ENCODE peak calls at places on chromosomes 7 and 10, in ten cellular contexts. One of them, this sample, is unnamed.

GRCh38 chr7:99679032-99679399 is 780 bp downstream of the CYP3A5 start:
- DNase-seq in GDM1: no peak
- DNase-seq in stomach: peak
- DNase-seq in activated T-cell treated with anti-CD3 and anti-CD28 coated beads for 48 hours: no peak
- DNase-seq in BJ: no peak
- DNase-seq in HCEC 1CT: peak
- DNase-seq in astrocyte of the hippocampus: peak
- DNase-seq in activated CD4-positive, alpha-beta T cell treated with anti-CD3 and anti-CD28 coated beads, Interleukin-2, amount 50 U/mL, for 1 hour: no peak
- DNase-seq in EL: peak
- DNase-seq in LNCaP clone FGC: no peak
- DNase-seq in this sample: peak

GRCh38 chr10:85222300-85222699 is 893.9 kb downstream of the CCSER2 start:
- DNase-seq in LNCaP clone FGC: no peak
- DNase-seq in activated T-cell treated with anti-CD3 and anti-CD28 coated beads for 48 hours: no peak
- DNase-seq in activated CD4-positive, alpha-beta T cell treated with anti-CD3 and anti-CD28 coated beads, Interleukin-2, amount 50 U/mL, for 1 hour: no peak
- DNase-seq in astrocyte of the hippocampus: no peak
- DNase-seq in stomach: no peak
- DNase-seq in GDM1: no peak
- DNase-seq in EL: no peak
- DNase-seq in HCEC 1CT: no peak
- DNase-seq in BJ: no peak
- DNase-seq in this sample: no peak

GRCh38 chr10:87618470-87619423 is 40.9 kb upstream of the PAPSS2 start:
- DNase-seq in activated T-cell treated with anti-CD3 and anti-CD28 coated beads for 48 hours: no peak
- DNase-seq in BJ: no peak
- DNase-seq in activated CD4-positive, alpha-beta T cell treated with anti-CD3 and anti-CD28 coated beads, Interleukin-2, amount 50 U/mL, for 1 hour: no peak
- DNase-seq in GDM1: no peak
- DNase-seq in astrocyte of the hippocampus: no peak
- DNase-seq in HCEC 1CT: no peak
- DNase-seq in LNCaP clone FGC: no peak
- DNase-seq in EL: no peak
- DNase-seq in stomach: peak
- DNase-seq in this sample: peak

GRCh38 chr10:90041585-90041984 is 340.2 kb downstream of the KIF20B start:
- DNase-seq in EL: no peak
- DNase-seq in astrocyte of the hippocampus: no peak
- DNase-seq in HCEC 1CT: no peak
- DNase-seq in stomach: no peak
- DNase-seq in GDM1: no peak
- DNase-seq in BJ: no peak
- DNase-seq in LNCaP clone FGC: no peak
- DNase-seq in activated CD4-positive, alpha-beta T cell treated with anti-CD3 and anti-CD28 coated beads, Interleukin-2, amount 50 U/mL, for 1 hour: no peak
- DNase-seq in activated T-cell treated with anti-CD3 and anti-CD28 coated beads for 48 hours: no peak
- DNase-seq in this sample: no peak

GRCh38 chr10:59109826-59110225 is 66.6 kb upstream of the PHYHIPL start:
- DNase-seq in stomach: no peak
- DNase-seq in GDM1: no peak
- DNase-seq in astrocyte of the hippocampus: peak
- DNase-seq in activated CD4-positive, alpha-beta T cell treated with anti-CD3 and anti-CD28 coated beads, Interleukin-2, amount 50 U/mL, for 1 hour: no peak
- DNase-seq in BJ: no peak
- DNase-seq in activated T-cell treated with anti-CD3 and anti-CD28 coated beads for 48 hours: no peak
- DNase-seq in EL: no peak
- DNase-seq in LNCaP clone FGC: no peak
- DNase-seq in HCEC 1CT: no peak
- DNase-seq in this sample: no peak

GRCh38 chr7:27808626-27809025 is 68.7 kb downstream of the TAX1BP1 start:
- DNase-seq in GDM1: no peak
- DNase-seq in EL: peak
- DNase-seq in BJ: peak
- DNase-seq in astrocyte of the hippocampus: peak
- DNase-seq in activated T-cell treated with anti-CD3 and anti-CD28 coated beads for 48 hours: no peak
- DNase-seq in LNCaP clone FGC: no peak
- DNase-seq in HCEC 1CT: peak
- DNase-seq in activated CD4-positive, alpha-beta T cell treated with anti-CD3 and anti-CD28 coated beads, Interleukin-2, amount 50 U/mL, for 1 hour: no peak
- DNase-seq in stomach: no peak
- DNase-seq in this sample: no peak

GRCh38 chr7:17558558-17559332 is 260.3 kb downstream of the AHR start:
- DNase-seq in stomach: no peak
- DNase-seq in LNCaP clone FGC: peak
- DNase-seq in activated CD4-positive, alpha-beta T cell treated with anti-CD3 and anti-CD28 coated beads, Interleukin-2, amount 50 U/mL, for 1 hour: no peak
- DNase-seq in activated T-cell treated with anti-CD3 and anti-CD28 coated beads for 48 hours: no peak
- DNase-seq in EL: no peak
- DNase-seq in GDM1: no peak
- DNase-seq in HCEC 1CT: peak
- DNase-seq in BJ: no peak
- DNase-seq in astrocyte of the hippocampus: no peak
- DNase-seq in this sample: peak

GRCh38 chr10:3822541-3822940 is 37.5 kb upstream of the KLF6 start:
- DNase-seq in EL: no peak
- DNase-seq in astrocyte of the hippocampus: no peak
- DNase-seq in activated T-cell treated with anti-CD3 and anti-CD28 coated beads for 48 hours: no peak
- DNase-seq in BJ: no peak
- DNase-seq in stomach: no peak
- DNase-seq in HCEC 1CT: no peak
- DNase-seq in GDM1: no peak
- DNase-seq in activated CD4-positive, alpha-beta T cell treated with anti-CD3 and anti-CD28 coated beads, Interleukin-2, amount 50 U/mL, for 1 hour: no peak
- DNase-seq in LNCaP clone FGC: no peak
- DNase-seq in this sample: no peak

GRCh38 chr7:32142649-32143048 is 72.4 kb upstream of the PDE1C start:
- DNase-seq in LNCaP clone FGC: no peak
- DNase-seq in BJ: no peak
- DNase-seq in activated CD4-positive, alpha-beta T cell treated with anti-CD3 and anti-CD28 coated beads, Interleukin-2, amount 50 U/mL, for 1 hour: no peak
- DNase-seq in astrocyte of the hippocampus: peak
- DNase-seq in stomach: no peak
- DNase-seq in activated T-cell treated with anti-CD3 and anti-CD28 coated beads for 48 hours: no peak
- DNase-seq in EL: peak
- DNase-seq in GDM1: no peak
- DNase-seq in HCEC 1CT: peak
- DNase-seq in this sample: no peak

GRCh38 chr10:125158528-125159485 is 1.6 kb downstream of the CTBP2 start:
- DNase-seq in BJ: no peak
- DNase-seq in astrocyte of the hippocampus: peak
- DNase-seq in EL: peak
- DNase-seq in GDM1: peak
- DNase-seq in LNCaP clone FGC: no peak
- DNase-seq in stomach: peak
- DNase-seq in activated T-cell treated with anti-CD3 and anti-CD28 coated beads for 48 hours: no peak
- DNase-seq in activated CD4-positive, alpha-beta T cell treated with anti-CD3 and anti-CD28 coated beads, Interleukin-2, amount 50 U/mL, for 1 hour: no peak
- DNase-seq in HCEC 1CT: peak
- DNase-seq in this sample: peak

GRCh38 chr7:48760528-48761265 is 163.7 kb upstream of the CDC14C start:
- DNase-seq in BJ: no peak
- DNase-seq in LNCaP clone FGC: no peak
- DNase-seq in GDM1: no peak
- DNase-seq in activated CD4-positive, alpha-beta T cell treated with anti-CD3 and anti-CD28 coated beads, Interleukin-2, amount 50 U/mL, for 1 hour: no peak
- DNase-seq in astrocyte of the hippocampus: peak
- DNase-seq in stomach: no peak
- DNase-seq in activated T-cell treated with anti-CD3 and anti-CD28 coated beads for 48 hours: no peak
- DNase-seq in HCEC 1CT: no peak
- DNase-seq in EL: no peak
- DNase-seq in this sample: no peak

GRCh38 chr7:17078298-17078697 is 196.5 kb upstream of the AGR3 start:
- DNase-seq in stomach: no peak
- DNase-seq in BJ: no peak
- DNase-seq in EL: no peak
- DNase-seq in HCEC 1CT: no peak
- DNase-seq in GDM1: no peak
- DNase-seq in activated CD4-positive, alpha-beta T cell treated with anti-CD3 and anti-CD28 coated beads, Interleukin-2, amount 50 U/mL, for 1 hour: no peak
- DNase-seq in LNCaP clone FGC: no peak
- DNase-seq in astrocyte of the hippocampus: no peak
- DNase-seq in activated T-cell treated with anti-CD3 and anti-CD28 coated beads for 48 hours: no peak
- DNase-seq in this sample: no peak

GRCh38 chr10:123325663-123326175 is 171.5 kb downstream of the BUB3 start:
- DNase-seq in activated CD4-positive, alpha-beta T cell treated with anti-CD3 and anti-CD28 coated beads, Interleukin-2, amount 50 U/mL, for 1 hour: no peak
- DNase-seq in stomach: no peak
- DNase-seq in GDM1: no peak
- DNase-seq in HCEC 1CT: no peak
- DNase-seq in EL: no peak
- DNase-seq in activated T-cell treated with anti-CD3 and anti-CD28 coated beads for 48 hours: no peak
- DNase-seq in LNCaP clone FGC: no peak
- DNase-seq in astrocyte of the hippocampus: no peak
- DNase-seq in BJ: no peak
- DNase-seq in this sample: no peak

GRCh38 chr7:86930554-86931307 is 128.7 kb downstream of the ELAPOR2 start:
- DNase-seq in LNCaP clone FGC: no peak
- DNase-seq in astrocyte of the hippocampus: no peak
- DNase-seq in EL: no peak
- DNase-seq in activated CD4-positive, alpha-beta T cell treated with anti-CD3 and anti-CD28 coated beads, Interleukin-2, amount 50 U/mL, for 1 hour: no peak
- DNase-seq in activated T-cell treated with anti-CD3 and anti-CD28 coated beads for 48 hours: no peak
- DNase-seq in BJ: no peak
- DNase-seq in stomach: no peak
- DNase-seq in GDM1: no peak
- DNase-seq in HCEC 1CT: no peak
- DNase-seq in this sample: no peak

GRCh38 chr10:2913531-2913930 is 153.8 kb upstream of the PFKP start:
- DNase-seq in activated T-cell treated with anti-CD3 and anti-CD28 coated beads for 48 hours: no peak
- DNase-seq in HCEC 1CT: no peak
- DNase-seq in EL: no peak
- DNase-seq in stomach: no peak
- DNase-seq in BJ: no peak
- DNase-seq in GDM1: no peak
- DNase-seq in astrocyte of the hippocampus: no peak
- DNase-seq in LNCaP clone FGC: no peak
- DNase-seq in activated CD4-positive, alpha-beta T cell treated with anti-CD3 and anti-CD28 coated beads, Interleukin-2, amount 50 U/mL, for 1 hour: no peak
- DNase-seq in this sample: no peak

GRCh38 chr10:116211682-116212081 is 61.3 kb downstream of the GFRA1 start:
- DNase-seq in astrocyte of the hippocampus: peak
- DNase-seq in activated T-cell treated with anti-CD3 and anti-CD28 coated beads for 48 hours: no peak
- DNase-seq in HCEC 1CT: peak
- DNase-seq in activated CD4-positive, alpha-beta T cell treated with anti-CD3 and anti-CD28 coated beads, Interleukin-2, amount 50 U/mL, for 1 hour: no peak
- DNase-seq in EL: peak
- DNase-seq in stomach: no peak
- DNase-seq in BJ: peak
- DNase-seq in GDM1: no peak
- DNase-seq in LNCaP clone FGC: no peak
- DNase-seq in this sample: no peak

GRCh38 chr7:105707381-105707780 is 126.1 kb upstream of the EFCAB10 start:
- DNase-seq in BJ: no peak
- DNase-seq in activated CD4-positive, alpha-beta T cell treated with anti-CD3 and anti-CD28 coated beads, Interleukin-2, amount 50 U/mL, for 1 hour: no peak
- DNase-seq in astrocyte of the hippocampus: peak
- DNase-seq in activated T-cell treated with anti-CD3 and anti-CD28 coated beads for 48 hours: no peak
- DNase-seq in HCEC 1CT: no peak
- DNase-seq in EL: peak
- DNase-seq in stomach: no peak
- DNase-seq in GDM1: no peak
- DNase-seq in LNCaP clone FGC: no peak
- DNase-seq in this sample: no peak

GRCh38 chr10:24721254-24722106 is 2.2 kb downstream of the ARHGAP21 start:
- DNase-seq in astrocyte of the hippocampus: peak
- DNase-seq in GDM1: no peak
- DNase-seq in LNCaP clone FGC: no peak
- DNase-seq in EL: peak
- DNase-seq in HCEC 1CT: peak
- DNase-seq in activated CD4-positive, alpha-beta T cell treated with anti-CD3 and anti-CD28 coated beads, Interleukin-2, amount 50 U/mL, for 1 hour: no peak
- DNase-seq in stomach: peak
- DNase-seq in activated T-cell treated with anti-CD3 and anti-CD28 coated beads for 48 hours: no peak
- DNase-seq in BJ: no peak
- DNase-seq in this sample: peak

GRCh38 chr10:19347592-19347991 is 299.0 kb downstream of the MALRD1 start:
- DNase-seq in BJ: no peak
- DNase-seq in stomach: no peak
- DNase-seq in astrocyte of the hippocampus: no peak
- DNase-seq in GDM1: no peak
- DNase-seq in activated T-cell treated with anti-CD3 and anti-CD28 coated beads for 48 hours: no peak
- DNase-seq in HCEC 1CT: no peak
- DNase-seq in EL: no peak
- DNase-seq in activated CD4-positive, alpha-beta T cell treated with anti-CD3 and anti-CD28 coated beads, Interleukin-2, amount 50 U/mL, for 1 hour: no peak
- DNase-seq in LNCaP clone FGC: no peak
- DNase-seq in this sample: peak

GRCh38 chr10:133335238-133336122 is 1.2 kb downstream of the CALY start:
- DNase-seq in stomach: peak
- DNase-seq in GDM1: no peak
- DNase-seq in EL: peak
- DNase-seq in activated CD4-positive, alpha-beta T cell treated with anti-CD3 and anti-CD28 coated beads, Interleukin-2, amount 50 U/mL, for 1 hour: peak
- DNase-seq in LNCaP clone FGC: no peak
- DNase-seq in astrocyte of the hippocampus: peak
- DNase-seq in BJ: no peak
- DNase-seq in HCEC 1CT: peak
- DNase-seq in activated T-cell treated with anti-CD3 and anti-CD28 coated beads for 48 hours: peak
- DNase-seq in this sample: peak

GRCh38 chr10:14474656-14475055 is 143.9 kb upstream of the FRMD4A start:
- DNase-seq in GDM1: no peak
- DNase-seq in BJ: no peak
- DNase-seq in HCEC 1CT: peak
- DNase-seq in astrocyte of the hippocampus: no peak
- DNase-seq in LNCaP clone FGC: no peak
- DNase-seq in EL: peak
- DNase-seq in stomach: no peak
- DNase-seq in activated T-cell treated with anti-CD3 and anti-CD28 coated beads for 48 hours: no peak
- DNase-seq in activated CD4-positive, alpha-beta T cell treated with anti-CD3 and anti-CD28 coated beads, Interleukin-2, amount 50 U/mL, for 1 hour: no peak
- DNase-seq in this sample: no peak

GRCh38 chr10:30718877-30719268 is 89.3 kb upstream of the LYZL2 start:
- DNase-seq in EL: no peak
- DNase-seq in LNCaP clone FGC: no peak
- DNase-seq in GDM1: no peak
- DNase-seq in stomach: no peak
- DNase-seq in astrocyte of the hippocampus: no peak
- DNase-seq in activated CD4-positive, alpha-beta T cell treated with anti-CD3 and anti-CD28 coated beads, Interleukin-2, amount 50 U/mL, for 1 hour: no peak
- DNase-seq in BJ: no peak
- DNase-seq in HCEC 1CT: no peak
- DNase-seq in activated T-cell treated with anti-CD3 and anti-CD28 coated beads for 48 hours: no peak
- DNase-seq in this sample: no peak

GRCh38 chr10:84539244-84539643 is 210.9 kb downstream of the CCSER2 start:
- DNase-seq in EL: peak
- DNase-seq in HCEC 1CT: peak
- DNase-seq in GDM1: no peak
- DNase-seq in LNCaP clone FGC: no peak
- DNase-seq in activated T-cell treated with anti-CD3 and anti-CD28 coated beads for 48 hours: no peak
- DNase-seq in activated CD4-positive, alpha-beta T cell treated with anti-CD3 and anti-CD28 coated beads, Interleukin-2, amount 50 U/mL, for 1 hour: no peak
- DNase-seq in BJ: no peak
- DNase-seq in astrocyte of the hippocampus: no peak
- DNase-seq in stomach: no peak
- DNase-seq in this sample: no peak

GRCh38 chr7:83150310-83150709 is 12.4 kb downstream of the PCLO start:
- DNase-seq in stomach: no peak
- DNase-seq in LNCaP clone FGC: no peak
- DNase-seq in BJ: no peak
- DNase-seq in astrocyte of the hippocampus: no peak
- DNase-seq in EL: no peak
- DNase-seq in HCEC 1CT: peak
- DNase-seq in activated T-cell treated with anti-CD3 and anti-CD28 coated beads for 48 hours: no peak
- DNase-seq in activated CD4-positive, alpha-beta T cell treated with anti-CD3 and anti-CD28 coated beads, Interleukin-2, amount 50 U/mL, for 1 hour: no peak
- DNase-seq in GDM1: no peak
- DNase-seq in this sample: no peak

GRCh38 chr10:35940067-35940989 is 298.2 kb upstream of the FZD8 start:
- DNase-seq in HCEC 1CT: peak
- DNase-seq in GDM1: no peak
- DNase-seq in LNCaP clone FGC: no peak
- DNase-seq in astrocyte of the hippocampus: no peak
- DNase-seq in BJ: no peak
- DNase-seq in stomach: no peak
- DNase-seq in activated CD4-positive, alpha-beta T cell treated with anti-CD3 and anti-CD28 coated beads, Interleukin-2, amount 50 U/mL, for 1 hour: no peak
- DNase-seq in EL: no peak
- DNase-seq in activated T-cell treated with anti-CD3 and anti-CD28 coated beads for 48 hours: no peak
- DNase-seq in this sample: no peak

GRCh38 chr7:90313908-90314307 is 7.2 kb downstream of the FAM237B start:
- DNase-seq in stomach: no peak
- DNase-seq in EL: no peak
- DNase-seq in HCEC 1CT: no peak
- DNase-seq in astrocyte of the hippocampus: no peak
- DNase-seq in activated CD4-positive, alpha-beta T cell treated with anti-CD3 and anti-CD28 coated beads, Interleukin-2, amount 50 U/mL, for 1 hour: no peak
- DNase-seq in GDM1: no peak
- DNase-seq in LNCaP clone FGC: no peak
- DNase-seq in BJ: no peak
- DNase-seq in activated T-cell treated with anti-CD3 and anti-CD28 coated beads for 48 hours: no peak
- DNase-seq in this sample: no peak

GRCh38 chr7:107692501-107692900 is 31.9 kb downstream of the SLC26A4 start:
- DNase-seq in activated CD4-positive, alpha-beta T cell treated with anti-CD3 and anti-CD28 coated beads, Interleukin-2, amount 50 U/mL, for 1 hour: no peak
- DNase-seq in activated T-cell treated with anti-CD3 and anti-CD28 coated beads for 48 hours: no peak
- DNase-seq in GDM1: no peak
- DNase-seq in stomach: no peak
- DNase-seq in EL: peak
- DNase-seq in astrocyte of the hippocampus: peak
- DNase-seq in LNCaP clone FGC: no peak
- DNase-seq in BJ: no peak
- DNase-seq in HCEC 1CT: peak
- DNase-seq in this sample: no peak

GRCh38 chr7:157650801-157651200 is 314.0 kb downstream of the DNAJB6 start:
- DNase-seq in BJ: no peak
- DNase-seq in astrocyte of the hippocampus: no peak
- DNase-seq in stomach: no peak
- DNase-seq in GDM1: no peak
- DNase-seq in activated T-cell treated with anti-CD3 and anti-CD28 coated beads for 48 hours: no peak
- DNase-seq in activated CD4-positive, alpha-beta T cell treated with anti-CD3 and anti-CD28 coated beads, Interleukin-2, amount 50 U/mL, for 1 hour: no peak
- DNase-seq in LNCaP clone FGC: no peak
- DNase-seq in HCEC 1CT: no peak
- DNase-seq in EL: no peak
- DNase-seq in this sample: no peak

This sample was measured in small intestine.